ENCODE peak calls at places on chromosomes 13 and 19, in four cellular contexts. D is neuronal stem cell, F is H9, J is trophoblast cell. Y is an unnamed sample.
A peak's percentile ranks its signal among the peaks of the same experiment; 100 is the strongest.

GRCh38 chr19:5143471-5144411 is 174.8 kb downstream of the KDM4B start:
- DNase-seq in D (no peak), F (no peak), J (no peak), Y (no peak)

GRCh38 chr19:5025027-5025426 is 56.1 kb downstream of the KDM4B start:
- DNase-seq in D (no peak), F (no peak), J (no peak), Y (no peak)

GRCh38 chr19:33705090-33705847 is 83.5 kb downstream of the CHST8 start:
- DNase-seq in D (no peak), F (no peak), J (no peak), Y (no peak)

GRCh38 chr19:10998045-10998533 is 37.3 kb downstream of the SMARCA4 start:
- DNase-seq in D (no peak), F (no peak), J (no peak), Y (no peak)

GRCh38 chr13:50127017-50127725 is 111.9 kb downstream of the KCNRG start:
- DNase-seq in D (peak; percentile 45), F (peak; percentile 58), J (peak; percentile 7), Y (peak; percentile 71)

GRCh38 chr13:92769064-92769463 is 457.5 kb upstream of the GPC6 start:
- DNase-seq in D (no peak), F (no peak), J (no peak), Y (no peak)

GRCh38 chr19:21314676-21315075 is 14.5 kb downstream of the ZNF708 start:
- DNase-seq in D (no peak), F (no peak), J (no peak), Y (no peak)

GRCh38 chr19:46630806-46631205 is 5.2 kb downstream of the GNG8 start:
- DNase-seq in D (no peak), F (no peak), J (no peak), Y (no peak)

GRCh38 chr13:99124695-99125334 is 75.8 kb upstream of the UBAC2 start:
- DNase-seq in D (no peak), F (no peak), J (peak; percentile 67), Y (no peak)

GRCh38 chr13:107370036-107370785 is 802.3 kb upstream of the ARGLU1 start:
- DNase-seq in D (no peak), F (no peak), J (no peak), Y (no peak)

GRCh38 chr19:44951179-44952159 is 3.7 kb upstream of the CLPTM1 start:
- DNase-seq in D (peak; percentile 82), F (peak; percentile 69), J (peak; percentile 91), Y (no peak)

GRCh38 chr19:36032251-36033104 is at the start of gene CLIP3:
- DNase-seq in D (peak; percentile 75), F (peak; percentile 83), J (peak; percentile 23), Y (no peak)

GRCh38 chr13:112545866-112546265 is 42.1 kb downstream of the TUBGCP3 start:
- DNase-seq in D (no peak), F (no peak), J (no peak), Y (no peak)

GRCh38 chr13:101019126-101019525 is 344.5 kb upstream of the TMTC4 start:
- DNase-seq in D (no peak), F (no peak), J (peak; percentile 32), Y (no peak)

GRCh38 chr19:49142866-49143335 is 12.3 kb downstream of the HRC start:
- DNase-seq in D (peak; percentile 90), F (peak; percentile 98), J (peak; percentile 82), Y (peak; percentile 90)

GRCh38 chr13:70249332-70250064 is 141.2 kb upstream of the KLHL1 start:
- DNase-seq in D (peak; percentile 21), F (peak; percentile 35), J (no peak), Y (no peak)
- H2BK12ac ChIP-seq in D (no peak overlapping the region), F (no peak overlapping the region), J (no peak overlapping the region), Y (peak overlapping the region; percentile 7)

DNA sequence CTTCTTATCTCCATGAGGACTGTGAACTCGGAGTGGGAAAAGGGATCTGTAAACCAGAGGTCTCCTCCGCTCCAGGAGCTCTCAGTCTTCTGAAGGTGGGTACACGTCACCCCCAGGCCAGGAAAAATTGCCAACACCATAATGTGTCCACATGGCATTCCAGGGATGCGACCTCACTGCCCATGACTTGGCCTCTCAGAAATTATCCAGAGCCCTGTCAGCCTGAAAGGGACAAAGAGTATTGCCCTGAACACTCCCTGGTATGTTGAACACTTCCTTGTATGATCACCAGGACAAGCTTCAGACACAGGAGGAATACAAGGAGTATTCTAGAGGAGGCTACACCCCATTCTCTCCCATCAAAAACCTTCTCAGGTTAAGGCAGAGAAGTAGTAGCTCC is 81.0 kb upstream of the SLC7A1 start:
- DNase-seq in D (no peak), F (no peak), J (no peak), Y (no peak)
- H2BK12ac ChIP-seq in D (no peak overlapping the region), F (no peak overlapping the region), J (peak overlapping the region; percentile 97), Y (no peak overlapping the region)

GRCh38 chr13:28357247-28357825 is 137.6 kb downstream of the FLT1 start:
- DNase-seq in D (no peak), F (no peak), J (no peak), Y (no peak)
- H2BK12ac ChIP-seq in D (no peak overlapping the region), F (peak overlapping the region; percentile 95), J (peak overlapping the region; percentile 2), Y (no peak overlapping the region)

DNA sequence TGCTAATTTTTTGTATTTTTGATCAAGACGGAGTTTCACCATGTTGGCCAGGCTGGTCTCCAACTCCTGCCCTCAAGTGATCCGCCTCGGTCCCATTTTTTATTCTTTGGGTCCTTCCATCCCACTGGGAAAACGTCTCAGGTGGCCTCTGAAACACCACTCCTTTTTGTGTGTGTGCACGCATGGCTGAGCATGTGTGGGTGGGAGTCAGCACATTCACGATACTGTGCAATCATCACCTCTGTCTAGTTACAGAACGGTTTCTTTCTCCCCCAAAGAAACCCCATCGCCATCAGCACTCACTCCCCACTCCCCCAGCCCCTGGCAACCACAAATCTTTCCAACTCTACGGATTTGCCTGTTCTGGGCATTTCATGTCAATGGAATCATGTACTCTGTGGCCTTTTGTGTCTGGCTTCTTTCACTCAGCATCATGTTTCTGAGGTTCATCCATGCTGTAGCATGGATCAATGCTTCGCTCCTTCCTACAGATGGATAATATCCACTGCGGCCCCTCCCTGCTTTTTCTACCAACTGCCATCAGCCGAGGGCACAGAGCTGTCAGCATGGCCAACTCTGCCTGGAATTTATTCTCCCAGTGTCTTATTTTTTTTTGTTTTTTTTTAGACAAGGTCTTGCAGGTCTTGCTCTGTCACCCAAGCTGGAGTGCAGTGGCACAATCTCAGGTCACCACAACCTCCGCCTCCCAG is 9.7 kb downstream of the F2RL3 start:
- DNase-seq in D (no peak), F (no peak), J (no peak), Y (no peak)
- H2BK12ac ChIP-seq in D (no peak overlapping the region), F (no peak overlapping the region), J (no peak overlapping the region), Y (no peak overlapping the region)

DNA sequence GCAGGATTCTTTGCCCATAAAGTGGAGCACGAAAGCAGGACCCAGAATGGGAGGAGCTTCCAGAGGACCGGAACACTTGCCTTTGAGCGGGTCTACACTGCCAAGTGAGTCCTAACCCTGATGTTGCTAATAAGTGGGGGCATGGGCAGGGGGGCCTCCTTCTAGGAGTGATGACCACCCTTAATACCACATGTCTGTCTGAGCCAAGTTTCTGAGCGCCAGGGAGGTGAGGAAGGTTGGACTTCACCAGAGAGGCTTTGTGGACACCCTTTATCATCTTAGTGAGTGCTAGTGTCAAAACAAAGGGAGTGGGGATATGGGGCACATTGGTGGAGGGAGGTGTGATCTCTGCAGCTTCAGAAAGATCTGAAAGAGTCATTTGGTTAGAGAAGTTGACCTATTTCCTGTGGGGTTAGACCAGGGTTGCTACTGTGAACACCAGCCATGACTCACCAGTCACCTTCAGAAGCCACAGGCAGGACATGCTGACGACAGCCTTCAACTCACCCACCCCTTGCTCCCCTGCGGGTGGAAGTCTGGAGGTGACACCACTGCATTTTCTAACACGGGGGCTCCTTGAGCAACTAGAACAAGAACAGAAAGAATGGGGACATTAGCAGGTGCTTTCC is 8.8 kb downstream of the ALOX5AP start:
- DNase-seq in D (no peak), F (no peak), J (peak; percentile 62), Y (no peak)
- H2BK12ac ChIP-seq in D (no peak overlapping the region), F (no peak overlapping the region), J (peak overlapping the region; percentile 92), Y (no peak overlapping the region)

DNA sequence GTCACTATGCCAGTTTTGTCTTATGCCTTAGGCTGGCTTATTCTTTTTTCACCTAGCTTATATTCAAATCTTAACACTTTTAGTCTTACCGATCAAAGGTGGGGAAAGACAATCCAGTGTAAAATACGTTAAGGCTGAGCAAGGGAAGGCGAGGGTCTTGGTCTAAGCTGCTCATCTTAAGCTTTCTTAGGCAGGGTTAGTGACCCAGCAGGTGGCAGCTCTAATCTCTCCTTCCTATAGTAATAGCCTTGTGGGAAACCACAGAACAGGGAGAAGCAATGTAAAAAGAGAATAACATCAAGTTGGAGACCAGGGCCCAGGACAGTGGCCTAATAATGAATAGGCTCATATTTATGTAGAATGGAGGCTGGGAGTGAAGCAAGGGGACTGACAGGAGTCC is 45.9 kb downstream of the COG3 start:
- DNase-seq in D (no peak), F (no peak), J (no peak), Y (no peak)
- H2BK12ac ChIP-seq in D (no peak overlapping the region), F (no peak overlapping the region), J (no peak overlapping the region), Y (no peak overlapping the region)

GRCh38 chr13:20997301-20998061 is 63.9 kb downstream of the LATS2 start:
- DNase-seq in D (no peak), F (peak; percentile 50), J (peak; percentile 89), Y (peak; percentile 19)
- H2BK12ac ChIP-seq in D (no peak overlapping the region), F (no peak overlapping the region), J (no peak overlapping the region), Y (peak overlapping the region; percentile 41)

GRCh38 chr13:96503481-96503880 is 413.6 kb downstream of the HS6ST3 start:
- DNase-seq in D (no peak), F (no peak), J (no peak), Y (no peak)
- H2BK12ac ChIP-seq in D (no peak overlapping the region), F (no peak overlapping the region), J (no peak overlapping the region), Y (no peak overlapping the region)

GRCh38 chr19:12260861-12261260 is 33.8 kb downstream of the ZNF44 start:
- DNase-seq in D (no peak), F (no peak), J (no peak), Y (no peak)
- H2BK12ac ChIP-seq in D (no peak overlapping the region), F (no peak overlapping the region), J (no peak overlapping the region), Y (no peak overlapping the region)

Y was measured in H1.